ENCODE peak calls at places on chromosome 7, in eight cellular contexts. One of them, this sample, is unnamed.

GRCh38 chr7:98231489-98232275 is 20.4 kb downstream of the TECPR1 start:
- DNase-seq in fibroblast of mammary gland: no peak
- DNase-seq in left ventricle myocardium inferior: no peak
- DNase-seq in breast epithelium: no peak
- DNase-seq in H7: peak
- DNase-seq in hepatocyte: no peak
- DNase-seq in neuronal stem cell: no peak
- DNase-seq in heart left ventricle: peak
- DNase-seq in this sample: no peak

GRCh38 chr7:109763611-109764010 is 1193.9 kb downstream of the DNAJB9 start:
- DNase-seq in fibroblast of mammary gland: peak
- DNase-seq in left ventricle myocardium inferior: no peak
- DNase-seq in breast epithelium: no peak
- DNase-seq in H7: no peak
- DNase-seq in hepatocyte: no peak
- DNase-seq in neuronal stem cell: no peak
- DNase-seq in heart left ventricle: no peak
- DNase-seq in this sample: no peak

GRCh38 chr7:155815332-155816191 is 3.3 kb upstream of the SHH start:
- DNase-seq in fibroblast of mammary gland: peak
- DNase-seq in left ventricle myocardium inferior: no peak
- DNase-seq in breast epithelium: no peak
- DNase-seq in H7: peak
- DNase-seq in hepatocyte: peak
- DNase-seq in neuronal stem cell: no peak
- DNase-seq in heart left ventricle: peak
- DNase-seq in this sample: no peak

GRCh38 chr7:129163875-129164544 is 19.5 kb downstream of the TSPAN33 start:
- DNase-seq in fibroblast of mammary gland: peak
- DNase-seq in left ventricle myocardium inferior: no peak
- DNase-seq in breast epithelium: no peak
- DNase-seq in H7: peak
- DNase-seq in hepatocyte: peak
- DNase-seq in neuronal stem cell: no peak
- DNase-seq in heart left ventricle: no peak
- DNase-seq in this sample: no peak

GRCh38 chr7:37405603-37406122 is 43.0 kb downstream of the ELMO1 start:
- DNase-seq in fibroblast of mammary gland: no peak
- DNase-seq in left ventricle myocardium inferior: peak
- DNase-seq in breast epithelium: no peak
- DNase-seq in H7: no peak
- DNase-seq in hepatocyte: peak
- DNase-seq in neuronal stem cell: no peak
- DNase-seq in heart left ventricle: peak
- DNase-seq in this sample: no peak

GRCh38 chr7:152514771-152515105 is 78.9 kb upstream of the KMT2C start:
- DNase-seq in fibroblast of mammary gland: no peak
- DNase-seq in left ventricle myocardium inferior: no peak
- DNase-seq in breast epithelium: no peak
- DNase-seq in H7: no peak
- DNase-seq in hepatocyte: no peak
- DNase-seq in neuronal stem cell: no peak
- DNase-seq in heart left ventricle: no peak
- DNase-seq in this sample: no peak

GRCh38 chr7:141074162-141074989 is 512 bp downstream of the TMEM178B start:
- DNase-seq in fibroblast of mammary gland: peak
- DNase-seq in left ventricle myocardium inferior: no peak
- DNase-seq in breast epithelium: no peak
- DNase-seq in H7: peak
- DNase-seq in hepatocyte: peak
- DNase-seq in neuronal stem cell: peak
- DNase-seq in heart left ventricle: peak
- DNase-seq in this sample: peak

GRCh38 chr7:72140566-72140965 is 271.6 kb downstream of the CALN1 start:
- DNase-seq in fibroblast of mammary gland: no peak
- DNase-seq in left ventricle myocardium inferior: no peak
- DNase-seq in breast epithelium: no peak
- DNase-seq in H7: no peak
- DNase-seq in hepatocyte: no peak
- DNase-seq in neuronal stem cell: no peak
- DNase-seq in heart left ventricle: no peak
- DNase-seq in this sample: no peak

GRCh38 chr7:159112136-159113011 is 32.3 kb downstream of the VIPR2 start:
- DNase-seq in fibroblast of mammary gland: no peak
- DNase-seq in left ventricle myocardium inferior: no peak
- DNase-seq in breast epithelium: no peak
- DNase-seq in H7: peak
- DNase-seq in hepatocyte: no peak
- DNase-seq in neuronal stem cell: no peak
- DNase-seq in heart left ventricle: no peak
- DNase-seq in this sample: no peak

GRCh38 chr7:29102554-29103151 is 43.7 kb downstream of the CPVL start:
- DNase-seq in fibroblast of mammary gland: peak
- DNase-seq in left ventricle myocardium inferior: peak
- DNase-seq in breast epithelium: peak
- DNase-seq in H7: peak
- DNase-seq in hepatocyte: peak
- DNase-seq in neuronal stem cell: no peak
- DNase-seq in heart left ventricle: peak
- DNase-seq in this sample: peak

GRCh38 chr7:158354861-158355260 is 232.8 kb downstream of the PTPRN2 start:
- DNase-seq in fibroblast of mammary gland: no peak
- DNase-seq in left ventricle myocardium inferior: no peak
- DNase-seq in breast epithelium: no peak
- DNase-seq in H7: no peak
- DNase-seq in hepatocyte: no peak
- DNase-seq in neuronal stem cell: no peak
- DNase-seq in heart left ventricle: no peak
- DNase-seq in this sample: no peak

GRCh38 chr7:99929730-99930053 is 272 bp upstream of the GJC3 start:
- DNase-seq in fibroblast of mammary gland: no peak
- DNase-seq in left ventricle myocardium inferior: no peak
- DNase-seq in breast epithelium: no peak
- DNase-seq in H7: no peak
- DNase-seq in hepatocyte: no peak
- DNase-seq in neuronal stem cell: no peak
- DNase-seq in heart left ventricle: no peak
- DNase-seq in this sample: no peak

GRCh38 chr7:99927536-99927935 is 1.9 kb downstream of the GJC3 start:
- DNase-seq in fibroblast of mammary gland: no peak
- DNase-seq in left ventricle myocardium inferior: no peak
- DNase-seq in breast epithelium: no peak
- DNase-seq in H7: no peak
- DNase-seq in hepatocyte: no peak
- DNase-seq in neuronal stem cell: no peak
- DNase-seq in heart left ventricle: no peak
- DNase-seq in this sample: no peak

GRCh38 chr7:99926351-99926750 is 3.1 kb downstream of the GJC3 start:
- DNase-seq in fibroblast of mammary gland: no peak
- DNase-seq in left ventricle myocardium inferior: no peak
- DNase-seq in breast epithelium: no peak
- DNase-seq in H7: no peak
- DNase-seq in hepatocyte: no peak
- DNase-seq in neuronal stem cell: no peak
- DNase-seq in heart left ventricle: no peak
- DNase-seq in this sample: no peak

GRCh38 chr7:99928994-99929729 is at the start of gene GJC3:
- DNase-seq in fibroblast of mammary gland: peak
- DNase-seq in left ventricle myocardium inferior: peak
- DNase-seq in breast epithelium: peak
- DNase-seq in H7: peak
- DNase-seq in hepatocyte: peak
- DNase-seq in neuronal stem cell: peak
- DNase-seq in heart left ventricle: peak
- DNase-seq in this sample: no peak

GRCh38 chr7:99928188-99928587 is 1.2 kb downstream of the GJC3 start:
- DNase-seq in fibroblast of mammary gland: no peak
- DNase-seq in left ventricle myocardium inferior: no peak
- DNase-seq in breast epithelium: no peak
- DNase-seq in H7: no peak
- DNase-seq in hepatocyte: no peak
- DNase-seq in neuronal stem cell: no peak
- DNase-seq in heart left ventricle: no peak
- DNase-seq in this sample: no peak
- H3K4me3 ChIP-seq in fibroblast of mammary gland: no peak
- H3K4me3 ChIP-seq in left ventricle myocardium inferior: no peak
- H3K4me3 ChIP-seq in breast epithelium: no peak
- H3K4me3 ChIP-seq in H7: no peak
- H3K4me3 ChIP-seq in hepatocyte: no peak
- H3K4me3 ChIP-seq in neuronal stem cell: no peak
- H3K4me3 ChIP-seq in heart left ventricle: no peak
- H3K4me3 ChIP-seq in this sample: no peak

GRCh38 chr7:139183878-139184338 is 47.1 kb upstream of the UBN2 start:
- DNase-seq in fibroblast of mammary gland: no peak
- DNase-seq in left ventricle myocardium inferior: no peak
- DNase-seq in breast epithelium: no peak
- DNase-seq in H7: no peak
- DNase-seq in hepatocyte: no peak
- DNase-seq in neuronal stem cell: no peak
- DNase-seq in heart left ventricle: no peak
- DNase-seq in this sample: no peak

GRCh38 chr7:139181404-139181803 is 49.6 kb upstream of the UBN2 start:
- DNase-seq in fibroblast of mammary gland: peak
- DNase-seq in left ventricle myocardium inferior: no peak
- DNase-seq in breast epithelium: no peak
- DNase-seq in H7: no peak
- DNase-seq in hepatocyte: no peak
- DNase-seq in neuronal stem cell: no peak
- DNase-seq in heart left ventricle: no peak
- DNase-seq in this sample: no peak

GRCh38 chr7:139180700-139181311 is 50.2 kb upstream of the UBN2 start:
- DNase-seq in fibroblast of mammary gland: peak
- DNase-seq in left ventricle myocardium inferior: no peak
- DNase-seq in breast epithelium: no peak
- DNase-seq in H7: no peak
- DNase-seq in hepatocyte: no peak
- DNase-seq in neuronal stem cell: no peak
- DNase-seq in heart left ventricle: no peak
- DNase-seq in this sample: no peak

GRCh38 chr7:139186146-139186545 is 44.9 kb upstream of the UBN2 start:
- DNase-seq in fibroblast of mammary gland: no peak
- DNase-seq in left ventricle myocardium inferior: no peak
- DNase-seq in breast epithelium: no peak
- DNase-seq in H7: no peak
- DNase-seq in hepatocyte: no peak
- DNase-seq in neuronal stem cell: no peak
- DNase-seq in heart left ventricle: no peak
- DNase-seq in this sample: no peak

DNA sequence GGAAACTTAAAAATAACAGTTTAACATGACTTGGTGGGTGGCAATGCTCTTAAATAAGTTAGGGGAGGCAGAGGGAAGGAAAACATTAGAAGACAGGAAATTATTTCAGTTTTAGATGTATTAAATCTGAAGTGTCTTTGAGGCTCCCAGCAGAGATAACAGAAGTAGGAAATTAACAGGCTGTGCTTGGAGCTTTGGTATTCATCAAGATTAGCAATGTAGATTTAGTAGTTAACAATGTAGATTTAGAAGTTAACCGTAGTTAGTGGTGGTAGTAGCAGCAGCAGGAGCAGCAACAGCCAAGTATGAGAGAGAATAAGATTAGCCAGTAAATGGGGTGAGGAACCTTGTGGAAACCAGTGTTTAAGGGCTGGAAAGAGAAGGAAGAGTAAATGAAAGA is 48.7 kb upstream of the UBN2 start:
- DNase-seq in fibroblast of mammary gland: no peak
- DNase-seq in left ventricle myocardium inferior: no peak
- DNase-seq in breast epithelium: no peak
- DNase-seq in H7: peak
- DNase-seq in hepatocyte: no peak
- DNase-seq in neuronal stem cell: no peak
- DNase-seq in heart left ventricle: no peak
- DNase-seq in this sample: no peak
- H3K4me3 ChIP-seq in fibroblast of mammary gland: no peak
- H3K4me3 ChIP-seq in left ventricle myocardium inferior: no peak
- H3K4me3 ChIP-seq in breast epithelium: no peak
- H3K4me3 ChIP-seq in H7: no peak
- H3K4me3 ChIP-seq in hepatocyte: no peak
- H3K4me3 ChIP-seq in neuronal stem cell: no peak
- H3K4me3 ChIP-seq in heart left ventricle: no peak
- H3K4me3 ChIP-seq in this sample: no peak

DNA sequence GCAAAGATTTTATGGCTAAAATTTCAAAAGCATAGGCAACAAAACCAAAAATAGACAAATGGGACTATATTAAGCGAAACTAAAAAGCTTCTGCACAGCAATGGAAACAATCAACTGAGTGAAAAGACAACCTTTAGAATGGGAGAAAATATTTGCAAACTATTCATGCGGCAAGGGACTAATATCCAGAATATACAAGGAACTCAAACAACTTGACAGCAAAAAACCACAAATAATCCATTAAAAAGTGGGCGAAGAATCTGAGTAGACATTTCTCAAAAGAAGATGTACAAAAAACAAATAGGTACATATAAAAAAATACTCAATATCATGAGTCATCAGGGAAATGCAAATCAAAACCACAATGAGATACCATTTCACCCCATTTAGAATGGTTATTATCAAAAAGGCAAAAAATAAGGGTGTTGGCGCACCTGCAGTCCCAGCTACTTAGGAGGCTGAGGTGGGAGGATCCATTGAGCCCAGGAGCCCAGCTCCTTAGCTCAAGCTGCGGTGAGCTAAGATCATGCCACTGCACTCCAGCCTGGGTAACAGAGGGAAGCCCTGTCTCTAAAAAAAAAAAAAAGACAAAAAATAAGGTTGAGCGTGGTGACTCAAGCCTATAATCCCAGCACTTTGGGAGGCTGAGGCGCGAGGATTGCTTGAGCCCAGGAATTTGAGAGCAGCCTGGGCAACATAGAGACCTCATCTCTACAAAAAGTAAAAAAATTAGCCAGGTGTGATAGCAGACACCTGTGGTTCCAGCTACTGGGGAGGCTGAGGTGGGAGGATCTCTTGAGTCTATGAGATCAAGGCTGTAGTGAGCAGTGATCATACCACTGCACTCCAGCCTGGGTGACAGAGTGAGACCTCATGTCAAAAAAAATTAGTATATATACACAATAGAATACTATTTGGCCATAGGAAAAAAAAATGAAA is 4.2 kb upstream of the CCM2 start:
- DNase-seq in fibroblast of mammary gland: no peak
- DNase-seq in left ventricle myocardium inferior: no peak
- DNase-seq in breast epithelium: no peak
- DNase-seq in H7: no peak
- DNase-seq in hepatocyte: no peak
- DNase-seq in neuronal stem cell: no peak
- DNase-seq in heart left ventricle: no peak
- DNase-seq in this sample: no peak
- H3K4me3 ChIP-seq in fibroblast of mammary gland: no peak
- H3K4me3 ChIP-seq in left ventricle myocardium inferior: no peak
- H3K4me3 ChIP-seq in breast epithelium: no peak
- H3K4me3 ChIP-seq in H7: no peak
- H3K4me3 ChIP-seq in hepatocyte: no peak
- H3K4me3 ChIP-seq in neuronal stem cell: no peak
- H3K4me3 ChIP-seq in heart left ventricle: no peak
- H3K4me3 ChIP-seq in this sample: no peak

DNA sequence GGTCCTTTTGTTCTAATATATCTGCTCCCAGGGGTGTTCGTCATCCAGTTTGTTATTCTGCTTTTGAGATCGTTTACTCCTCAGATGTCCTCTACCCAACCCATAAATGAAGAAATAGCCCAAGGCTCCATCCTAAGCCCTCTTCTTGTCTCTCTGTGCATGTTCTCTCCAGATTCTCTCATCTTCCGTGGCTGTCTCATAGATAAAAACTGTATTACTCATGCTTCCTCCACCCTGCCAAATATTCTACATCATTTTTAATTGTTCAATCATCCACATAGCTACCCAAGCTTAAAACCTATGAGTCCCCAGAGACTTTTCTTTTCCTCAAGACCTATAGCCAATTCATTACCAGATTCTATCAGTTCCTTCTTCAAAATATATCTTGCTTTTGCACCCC is 44.9 kb downstream of the CAV1 start:
- DNase-seq in fibroblast of mammary gland: peak
- DNase-seq in left ventricle myocardium inferior: no peak
- DNase-seq in breast epithelium: no peak
- DNase-seq in H7: no peak
- DNase-seq in hepatocyte: no peak
- DNase-seq in neuronal stem cell: no peak
- DNase-seq in heart left ventricle: no peak
- DNase-seq in this sample: no peak
- H3K4me3 ChIP-seq in fibroblast of mammary gland: no peak
- H3K4me3 ChIP-seq in left ventricle myocardium inferior: no peak
- H3K4me3 ChIP-seq in breast epithelium: no peak
- H3K4me3 ChIP-seq in H7: no peak
- H3K4me3 ChIP-seq in hepatocyte: no peak
- H3K4me3 ChIP-seq in neuronal stem cell: no peak
- H3K4me3 ChIP-seq in heart left ventricle: no peak
- H3K4me3 ChIP-seq in this sample: no peak

This sample was measured in dorsolateral prefrontal cortex.